ENCODE peak calls at places on chromosomes 5 and 9, in eight cellular contexts. One of them, this sample, is unnamed.

GRCh38 chr9:113622600-113623400 is 159.3 kb downstream of the RGS3 start:
- DNase-seq in GM23248: peak; percentile 92
- DNase-seq in neural progenitor cell: no peak
- DNase-seq in hepatocyte: peak; percentile 85
- DNase-seq in H9: peak; percentile 95
- DNase-seq in GM23338: peak; percentile 85
- DNase-seq in PC-3: peak; percentile 74
- DNase-seq in OCI-LY7: peak; percentile 38
- DNase-seq in this sample: peak; percentile 86

GRCh38 chr9:35102465-35102768 is 514 bp downstream of the STOML2 start:
- DNase-seq in hepatocyte: no peak
- DNase-seq in PC-3: no peak
- DNase-seq in H9: peak; percentile 35
- DNase-seq in OCI-LY7: no peak
- DNase-seq in GM23248: peak; percentile 61
- DNase-seq in neural progenitor cell: no peak
- DNase-seq in GM23338: peak; percentile 34
- DNase-seq in this sample: no peak

GRCh38 chr5:59208468-59208867 is 625.6 kb downstream of the RAB3C start:
- DNase-seq in PC-3: no peak
- DNase-seq in GM23248: no peak
- DNase-seq in hepatocyte: no peak
- DNase-seq in neural progenitor cell: no peak
- DNase-seq in H9: no peak
- DNase-seq in OCI-LY7: no peak
- DNase-seq in GM23338: no peak
- DNase-seq in this sample: no peak

GRCh38 chr5:120823316-120823715 is 359.2 kb downstream of the PRR16 start:
- DNase-seq in neural progenitor cell: no peak
- DNase-seq in OCI-LY7: no peak
- DNase-seq in PC-3: no peak
- DNase-seq in GM23248: peak; percentile 31
- DNase-seq in H9: no peak
- DNase-seq in hepatocyte: no peak
- DNase-seq in GM23338: no peak
- DNase-seq in this sample: no peak

GRCh38 chr9:112970939-112971338 is 41.1 kb downstream of the ZNF883 start:
- DNase-seq in H9: no peak
- DNase-seq in GM23338: peak; percentile 38
- DNase-seq in neural progenitor cell: no peak
- DNase-seq in GM23248: peak; percentile 51
- DNase-seq in PC-3: peak; percentile 27
- DNase-seq in OCI-LY7: no peak
- DNase-seq in hepatocyte: no peak
- DNase-seq in this sample: no peak

GRCh38 chr5:83549681-83550080 is 78.1 kb downstream of the VCAN start:
- DNase-seq in hepatocyte: no peak
- DNase-seq in GM23248: no peak
- DNase-seq in H9: no peak
- DNase-seq in PC-3: no peak
- DNase-seq in GM23338: no peak
- DNase-seq in neural progenitor cell: no peak
- DNase-seq in OCI-LY7: no peak
- DNase-seq in this sample: no peak

GRCh38 chr5:141547488-141547887 is 58.6 kb downstream of the PCDHGC5 start:
- DNase-seq in neural progenitor cell: peak; percentile 33
- DNase-seq in GM23248: peak; percentile 41
- DNase-seq in OCI-LY7: peak; percentile 39
- DNase-seq in H9: no peak
- DNase-seq in PC-3: no peak
- DNase-seq in GM23338: peak; percentile 30
- DNase-seq in hepatocyte: no peak
- DNase-seq in this sample: no peak

GRCh38 chr9:17719053-17719452 is 140.2 kb downstream of the SH3GL2 start:
- DNase-seq in neural progenitor cell: no peak
- DNase-seq in PC-3: no peak
- DNase-seq in OCI-LY7: no peak
- DNase-seq in GM23338: no peak
- DNase-seq in hepatocyte: no peak
- DNase-seq in H9: no peak
- DNase-seq in GM23248: no peak
- DNase-seq in this sample: no peak

GRCh38 chr5:172758077-172758835 is 12.7 kb downstream of the DUSP1 start:
- DNase-seq in H9: peak; percentile 78
- DNase-seq in PC-3: peak; percentile 73
- DNase-seq in hepatocyte: peak; percentile 67
- DNase-seq in GM23338: peak; percentile 65
- DNase-seq in neural progenitor cell: peak; percentile 37
- DNase-seq in OCI-LY7: no peak
- DNase-seq in GM23248: peak; percentile 95
- DNase-seq in this sample: peak; percentile 66

GRCh38 chr5:179113143-179113530 is 53.0 kb downstream of the ZNF354C start:
- DNase-seq in hepatocyte: no peak
- DNase-seq in GM23248: no peak
- DNase-seq in neural progenitor cell: no peak
- DNase-seq in PC-3: no peak
- DNase-seq in OCI-LY7: no peak
- DNase-seq in GM23338: no peak
- DNase-seq in H9: no peak
- DNase-seq in this sample: no peak

GRCh38 chr9:87824886-87825285 is 57.8 kb upstream of the SPATA31E1 start:
- DNase-seq in OCI-LY7: no peak
- DNase-seq in GM23248: no peak
- DNase-seq in neural progenitor cell: no peak
- DNase-seq in GM23338: no peak
- DNase-seq in hepatocyte: no peak
- DNase-seq in PC-3: no peak
- DNase-seq in H9: no peak
- DNase-seq in this sample: no peak

GRCh38 chr9:85040806-85041575 is 371.5 kb downstream of the NTRK2 start:
- DNase-seq in GM23248: no peak
- DNase-seq in neural progenitor cell: no peak
- DNase-seq in H9: no peak
- DNase-seq in OCI-LY7: no peak
- DNase-seq in PC-3: no peak
- DNase-seq in GM23338: peak; percentile 19
- DNase-seq in hepatocyte: no peak
- DNase-seq in this sample: no peak

GRCh38 chr9:109771084-109771483 is 8.9 kb upstream of the PALM2AKAP2 start:
- DNase-seq in GM23338: peak; percentile 75
- DNase-seq in OCI-LY7: no peak
- DNase-seq in H9: peak; percentile 33
- DNase-seq in hepatocyte: no peak
- DNase-seq in PC-3: peak; percentile 40
- DNase-seq in GM23248: peak; percentile 51
- DNase-seq in neural progenitor cell: peak; percentile 65
- DNase-seq in this sample: peak; percentile 46

GRCh38 chr9:99822596-99823391 is 1.1 kb downstream of the NR4A3 start:
- DNase-seq in GM23338: peak; percentile 81
- DNase-seq in OCI-LY7: peak; percentile 39
- DNase-seq in PC-3: peak; percentile 37
- DNase-seq in H9: peak; percentile 81
- DNase-seq in neural progenitor cell: peak; percentile 82
- DNase-seq in GM23248: peak; percentile 82
- DNase-seq in hepatocyte: peak; percentile 59
- DNase-seq in this sample: peak; percentile 35

GRCh38 chr5:102801375-102801774 is 46.3 kb downstream of the PAM start:
- DNase-seq in GM23248: no peak
- DNase-seq in OCI-LY7: no peak
- DNase-seq in hepatocyte: no peak
- DNase-seq in PC-3: no peak
- DNase-seq in H9: no peak
- DNase-seq in neural progenitor cell: peak; percentile 29
- DNase-seq in GM23338: no peak
- DNase-seq in this sample: no peak

GRCh38 chr9:20280330-20280729 is 342.0 kb downstream of the MLLT3 start:
- DNase-seq in neural progenitor cell: no peak
- DNase-seq in GM23338: peak; percentile 24
- DNase-seq in GM23248: no peak
- DNase-seq in hepatocyte: no peak
- DNase-seq in H9: peak; percentile 50
- DNase-seq in PC-3: no peak
- DNase-seq in OCI-LY7: no peak
- DNase-seq in this sample: no peak
- H3K79me2 ChIP-seq in neural progenitor cell: no peaks in the 10 kb centered on the region
- H3K79me2 ChIP-seq in GM23338: no peaks in the 10 kb centered on the region
- H3K79me2 ChIP-seq in GM23248: no peaks in the 10 kb centered on the region
- H3K79me2 ChIP-seq in hepatocyte: no peaks in the 10 kb centered on the region
- H3K79me2 ChIP-seq in H9: no peaks in the 10 kb centered on the region
- H3K79me2 ChIP-seq in PC-3: no peaks in the 10 kb centered on the region
- H3K79me2 ChIP-seq in OCI-LY7: no peaks in the 10 kb centered on the region
- H3K79me2 ChIP-seq in this sample: no peaks in the 10 kb centered on the region

DNA sequence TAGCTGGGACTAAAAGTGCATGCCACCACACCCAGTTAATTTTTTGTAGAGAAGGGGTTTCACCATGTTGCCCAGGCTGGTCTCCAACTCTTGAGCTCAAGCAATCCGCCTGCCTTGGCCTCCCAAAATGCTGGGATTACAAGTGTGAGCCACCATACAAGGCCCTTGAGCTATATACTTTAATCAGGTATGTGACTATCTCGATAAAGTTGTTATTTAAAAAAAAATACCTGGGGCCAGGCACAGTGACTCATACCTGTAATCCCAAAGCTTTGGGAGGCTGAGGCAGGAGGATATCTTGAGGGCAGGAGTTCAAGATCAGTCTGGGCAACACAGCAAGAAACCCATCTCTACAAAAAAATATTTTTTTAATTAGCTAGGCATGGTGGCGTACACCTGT is 19.2 kb downstream of the RNF145 start:
- DNase-seq in PC-3: no peak
- DNase-seq in GM23338: no peak
- DNase-seq in OCI-LY7: no peak
- DNase-seq in GM23248: no peak
- DNase-seq in H9: no peak
- DNase-seq in neural progenitor cell: no peak
- DNase-seq in hepatocyte: no peak
- DNase-seq in this sample: no peak
- H3K79me2 ChIP-seq in PC-3: peaks cover 21% of the 10 kb centered on the region
- H3K79me2 ChIP-seq in GM23338: peaks cover 5% of the 10 kb centered on the region
- H3K79me2 ChIP-seq in OCI-LY7: peaks cover 17% of the 10 kb centered on the region
- H3K79me2 ChIP-seq in GM23248: peaks cover 94% of the 10 kb centered on the region
- H3K79me2 ChIP-seq in H9: no peaks in the 10 kb centered on the region
- H3K79me2 ChIP-seq in neural progenitor cell: peaks cover 76% of the 10 kb centered on the region
- H3K79me2 ChIP-seq in hepatocyte: peaks cover 63% of the 10 kb centered on the region
- H3K79me2 ChIP-seq in this sample: peaks cover 7% of the 10 kb centered on the region

GRCh38 chr5:65624570-65625555 is at the start of the genes SHLD3 and TRAPPC13:
- DNase-seq in GM23248: peak; percentile 94
- DNase-seq in OCI-LY7: peak; percentile 92
- DNase-seq in PC-3: peak; percentile 55
- DNase-seq in hepatocyte: peak; percentile 89
- DNase-seq in H9: peak; percentile 84
- DNase-seq in GM23338: peak; percentile 95
- DNase-seq in neural progenitor cell: peak; percentile 93
- DNase-seq in this sample: peak; percentile 69

GRCh38 chr5:65620021-65620420 is 4.1 kb downstream of the TRIM23 start:
- DNase-seq in OCI-LY7: no peak
- DNase-seq in GM23338: no peak
- DNase-seq in neural progenitor cell: no peak
- DNase-seq in H9: no peak
- DNase-seq in hepatocyte: no peak
- DNase-seq in GM23248: peak; percentile 30
- DNase-seq in PC-3: no peak
- DNase-seq in this sample: peak; percentile 42

GRCh38 chr5:65625743-65626142 is 916 bp downstream of the SHLD3 start:
- DNase-seq in PC-3: no peak
- DNase-seq in neural progenitor cell: no peak
- DNase-seq in GM23248: peak; percentile 7
- DNase-seq in H9: no peak
- DNase-seq in GM23338: peak; percentile 13
- DNase-seq in OCI-LY7: no peak
- DNase-seq in hepatocyte: no peak
- DNase-seq in this sample: no peak

GRCh38 chr5:65623482-65623881 is 651 bp downstream of the TRIM23 start:
- DNase-seq in PC-3: no peak
- DNase-seq in GM23248: no peak
- DNase-seq in hepatocyte: peak; percentile 9
- DNase-seq in H9: no peak
- DNase-seq in GM23338: no peak
- DNase-seq in OCI-LY7: no peak
- DNase-seq in neural progenitor cell: peak; percentile 6
- DNase-seq in this sample: no peak

DNA sequence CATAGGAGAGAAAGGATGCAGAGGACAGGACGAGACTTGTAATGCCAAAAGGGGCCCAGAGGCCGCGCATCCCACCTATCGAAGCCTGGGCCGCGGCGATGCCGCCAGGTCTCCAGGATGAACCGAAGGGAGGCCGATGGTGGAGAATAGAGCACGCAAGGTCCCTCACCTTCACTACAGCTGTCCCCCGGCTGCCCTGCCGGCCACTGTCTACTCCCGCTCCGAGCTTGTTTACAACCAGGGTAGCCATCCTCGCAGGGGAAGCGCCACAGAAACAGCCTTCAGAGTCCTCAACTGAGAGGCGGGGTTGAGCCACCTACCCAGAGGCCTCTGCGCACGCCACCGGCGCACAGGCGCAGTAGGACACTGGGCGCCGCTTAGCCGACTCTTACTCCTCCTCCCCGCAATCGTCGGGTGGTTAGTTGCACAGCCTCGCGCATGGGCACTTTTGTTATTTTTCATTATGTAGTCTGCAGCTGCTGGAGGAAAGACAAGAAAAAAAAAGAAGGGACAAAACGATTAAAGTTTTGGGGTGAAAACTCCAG is at the start of gene TRIM23:
- DNase-seq in hepatocyte: peak; percentile 97
- DNase-seq in OCI-LY7: peak; percentile 95
- DNase-seq in PC-3: peak; percentile 73
- DNase-seq in H9: peak; percentile 93
- DNase-seq in GM23248: peak; percentile 99
- DNase-seq in neural progenitor cell: peak; percentile 96
- DNase-seq in GM23338: peak; percentile 93
- DNase-seq in this sample: peak; percentile 81
- H3K79me2 ChIP-seq in hepatocyte: peaks cover 90% of the 10 kb centered on the region
- H3K79me2 ChIP-seq in OCI-LY7: peaks cover 77% of the 10 kb centered on the region
- H3K79me2 ChIP-seq in PC-3: peaks cover 51% of the 10 kb centered on the region
- H3K79me2 ChIP-seq in H9: peaks cover 5% of the 10 kb centered on the region
- H3K79me2 ChIP-seq in GM23248: peaks cover 91% of the 10 kb centered on the region
- H3K79me2 ChIP-seq in neural progenitor cell: peaks cover 90% of the 10 kb centered on the region
- H3K79me2 ChIP-seq in GM23338: peaks cover 83% of the 10 kb centered on the region
- H3K79me2 ChIP-seq in this sample: peaks cover 90% of the 10 kb centered on the region

DNA sequence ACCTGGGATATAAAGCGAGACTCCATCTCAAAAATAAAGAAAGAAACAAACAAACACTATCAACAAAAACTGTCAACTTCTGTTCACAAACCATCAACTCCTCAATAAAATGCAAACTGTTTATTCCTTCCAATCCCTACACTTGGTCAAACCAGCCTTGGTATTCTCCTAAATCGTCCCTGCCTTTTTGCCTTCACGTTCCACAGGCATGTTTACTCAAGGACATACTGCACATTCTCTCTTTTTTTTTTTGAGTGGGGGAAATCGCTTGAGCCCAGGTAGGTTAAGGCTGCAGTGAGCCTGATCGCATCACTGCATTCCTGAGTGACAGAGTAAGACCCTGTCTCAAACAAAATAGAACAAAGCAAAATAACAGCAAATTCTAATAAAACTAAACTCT is 13.0 kb downstream of the UBAP2 start:
- DNase-seq in PC-3: peak; percentile 3
- DNase-seq in GM23338: peak; percentile 6
- DNase-seq in GM23248: no peak
- DNase-seq in hepatocyte: no peak
- DNase-seq in H9: no peak
- DNase-seq in OCI-LY7: no peak
- DNase-seq in neural progenitor cell: no peak
- DNase-seq in this sample: no peak
- H3K79me2 ChIP-seq in PC-3: peaks cover 84% of the 10 kb centered on the region
- H3K79me2 ChIP-seq in GM23338: peaks cover 91% of the 10 kb centered on the region
- H3K79me2 ChIP-seq in GM23248: peaks cover 86% of the 10 kb centered on the region
- H3K79me2 ChIP-seq in hepatocyte: peaks cover 91% of the 10 kb centered on the region
- H3K79me2 ChIP-seq in H9: peaks cover 35% of the 10 kb centered on the region
- H3K79me2 ChIP-seq in OCI-LY7: peaks cover 86% of the 10 kb centered on the region
- H3K79me2 ChIP-seq in neural progenitor cell: peaks cover 95% of the 10 kb centered on the region
- H3K79me2 ChIP-seq in this sample: peaks cover 50% of the 10 kb centered on the region

This sample was measured in PC-9.